ENCODE peak calls at places on chromosomes 11 and 22, in five cellular contexts. One of them, this sample, is unnamed.
A peak's percentile ranks its signal among the peaks of the same experiment; 100 is the strongest.

GRCh38 chr11:12480401-12480800 is 103.0 kb downstream of the PARVA start:
- DNase-seq in CD8-positive, alpha-beta memory T cell: no peak
- DNase-seq in spleen: no peak
- DNase-seq in adrenal gland: no peak
- DNase-seq in heart right ventricle: no peak
- DNase-seq in this sample: no peak

GRCh38 chr11:128896356-128896755 is 5.2 kb downstream of the KCNJ5 start:
- DNase-seq in CD8-positive, alpha-beta memory T cell: no peak
- DNase-seq in spleen: no peak
- DNase-seq in adrenal gland: no peak
- DNase-seq in heart right ventricle: no peak
- DNase-seq in this sample: no peak

GRCh38 chr22:49889071-49889470 is 29.2 kb downstream of the ALG12 start:
- DNase-seq in CD8-positive, alpha-beta memory T cell: no peak
- DNase-seq in spleen: no peak
- DNase-seq in adrenal gland: no peak
- DNase-seq in heart right ventricle: no peak
- DNase-seq in this sample: no peak

GRCh38 chr11:64951529-64951928 is 15.8 kb upstream of the GPHA2 start:
- DNase-seq in CD8-positive, alpha-beta memory T cell: no peak
- DNase-seq in spleen: no peak
- DNase-seq in adrenal gland: no peak
- DNase-seq in heart right ventricle: no peak
- DNase-seq in this sample: no peak

GRCh38 chr22:38872831-38873248 is 824 bp upstream of the CBX6 start:
- DNase-seq in CD8-positive, alpha-beta memory T cell: no peak
- DNase-seq in spleen: peak; percentile 87
- DNase-seq in adrenal gland: peak; percentile 68
- DNase-seq in heart right ventricle: peak; percentile 75
- DNase-seq in this sample: peak; percentile 14

GRCh38 chr22:45549739-45550138 is 47.1 kb downstream of the FBLN1 start:
- DNase-seq in CD8-positive, alpha-beta memory T cell: no peak
- DNase-seq in spleen: no peak
- DNase-seq in adrenal gland: no peak
- DNase-seq in heart right ventricle: no peak
- DNase-seq in this sample: no peak

GRCh38 chr11:65497141-65498041 is 1.5 kb upstream of the MALAT1 start:
- DNase-seq in CD8-positive, alpha-beta memory T cell: peak; percentile 97
- DNase-seq in spleen: peak; percentile 100
- DNase-seq in adrenal gland: peak; percentile 99
- DNase-seq in heart right ventricle: peak; percentile 99
- DNase-seq in this sample: peak; percentile 98

GRCh38 chr22:45709004-45709739 is 37.5 kb downstream of the ATXN10 start:
- DNase-seq in CD8-positive, alpha-beta memory T cell: no peak
- DNase-seq in spleen: no peak
- DNase-seq in adrenal gland: peak; percentile 54
- DNase-seq in heart right ventricle: no peak
- DNase-seq in this sample: no peak

GRCh38 chr11:11871991-11872401 is 30.2 kb downstream of the USP47 start:
- DNase-seq in CD8-positive, alpha-beta memory T cell: no peak
- DNase-seq in spleen: no peak
- DNase-seq in adrenal gland: no peak
- DNase-seq in heart right ventricle: no peak
- DNase-seq in this sample: no peak

GRCh38 chr11:78548911-78549572 is 25.6 kb downstream of the NARS2 start:
- DNase-seq in CD8-positive, alpha-beta memory T cell: no peak
- DNase-seq in spleen: no peak
- DNase-seq in adrenal gland: no peak
- DNase-seq in heart right ventricle: no peak
- DNase-seq in this sample: no peak

GRCh38 chr22:45807156-45807915 is 135.7 kb downstream of the ATXN10 start:
- DNase-seq in CD8-positive, alpha-beta memory T cell: no peak
- DNase-seq in spleen: no peak
- DNase-seq in adrenal gland: no peak
- DNase-seq in heart right ventricle: no peak
- DNase-seq in this sample: no peak

GRCh38 chr22:32847067-32847491 is 45.6 kb downstream of the TIMP3 start:
- DNase-seq in CD8-positive, alpha-beta memory T cell: no peak
- DNase-seq in spleen: no peak
- DNase-seq in adrenal gland: peak; percentile 48
- DNase-seq in heart right ventricle: peak; percentile 44
- DNase-seq in this sample: no peak

GRCh38 chr11:32176223-32176811 is 85.4 kb downstream of the RCN1 start:
- DNase-seq in CD8-positive, alpha-beta memory T cell: peak; percentile 67
- DNase-seq in spleen: no peak
- DNase-seq in adrenal gland: peak; percentile 85
- DNase-seq in heart right ventricle: peak; percentile 27
- DNase-seq in this sample: peak; percentile 74

GRCh38 chr22:39170825-39171622 is 18.5 kb upstream of the CBX7 start:
- DNase-seq in CD8-positive, alpha-beta memory T cell: peak; percentile 81
- DNase-seq in spleen: peak; percentile 97
- DNase-seq in adrenal gland: peak; percentile 84
- DNase-seq in heart right ventricle: peak; percentile 89
- DNase-seq in this sample: peak; percentile 89

GRCh38 chr11:72634472-72635095 is 39.6 kb downstream of the PDE2A start:
- DNase-seq in CD8-positive, alpha-beta memory T cell: no peak
- DNase-seq in spleen: peak; percentile 84
- DNase-seq in adrenal gland: peak; percentile 68
- DNase-seq in heart right ventricle: peak; percentile 55
- DNase-seq in this sample: no peak

GRCh38 chr22:46693634-46694422 is 44.2 kb downstream of the CERK start:
- DNase-seq in CD8-positive, alpha-beta memory T cell: no peak
- DNase-seq in spleen: no peak
- DNase-seq in adrenal gland: no peak
- DNase-seq in heart right ventricle: no peak
- DNase-seq in this sample: no peak

GRCh38 chr22:42939941-42940653 is 74.9 kb downstream of the PACSIN2 start:
- DNase-seq in CD8-positive, alpha-beta memory T cell: no peak
- DNase-seq in spleen: no peak
- DNase-seq in adrenal gland: peak; percentile 70
- DNase-seq in heart right ventricle: no peak
- DNase-seq in this sample: no peak

GRCh38 chr11:72058416-72059034 is 21.8 kb downstream of the NUMA1 start:
- DNase-seq in CD8-positive, alpha-beta memory T cell: no peak
- DNase-seq in spleen: no peak
- DNase-seq in adrenal gland: no peak
- DNase-seq in heart right ventricle: no peak
- DNase-seq in this sample: no peak

GRCh38 chr11:74018331-74019005 is 9.6 kb upstream of the UCP3 start:
- DNase-seq in CD8-positive, alpha-beta memory T cell: no peak
- DNase-seq in spleen: no peak
- DNase-seq in adrenal gland: peak; percentile 95
- DNase-seq in heart right ventricle: peak; percentile 89
- DNase-seq in this sample: no peak

GRCh38 chr11:2761131-2762030 is 61.6 kb upstream of the KCNQ1OT1 start:
- DNase-seq in CD8-positive, alpha-beta memory T cell: no peak
- DNase-seq in spleen: peak; percentile 67
- DNase-seq in adrenal gland: peak; percentile 2
- DNase-seq in heart right ventricle: no peak
- DNase-seq in this sample: no peak

GRCh38 chr11:110196884-110197420 is 99.5 kb downstream of the RDX start:
- DNase-seq in CD8-positive, alpha-beta memory T cell: no peak
- DNase-seq in spleen: no peak
- DNase-seq in adrenal gland: no peak
- DNase-seq in heart right ventricle: no peak
- DNase-seq in this sample: no peak

GRCh38 chr11:132260636-132261035 is 890.2 kb downstream of the NTM start:
- DNase-seq in CD8-positive, alpha-beta memory T cell: no peak
- DNase-seq in spleen: no peak
- DNase-seq in adrenal gland: no peak
- DNase-seq in heart right ventricle: no peak
- DNase-seq in this sample: no peak

GRCh38 chr11:105296806-105297205 is 157.2 kb upstream of the CARD18 start:
- DNase-seq in CD8-positive, alpha-beta memory T cell: no peak
- DNase-seq in spleen: no peak
- DNase-seq in adrenal gland: no peak
- DNase-seq in heart right ventricle: no peak
- DNase-seq in this sample: no peak

DNA sequence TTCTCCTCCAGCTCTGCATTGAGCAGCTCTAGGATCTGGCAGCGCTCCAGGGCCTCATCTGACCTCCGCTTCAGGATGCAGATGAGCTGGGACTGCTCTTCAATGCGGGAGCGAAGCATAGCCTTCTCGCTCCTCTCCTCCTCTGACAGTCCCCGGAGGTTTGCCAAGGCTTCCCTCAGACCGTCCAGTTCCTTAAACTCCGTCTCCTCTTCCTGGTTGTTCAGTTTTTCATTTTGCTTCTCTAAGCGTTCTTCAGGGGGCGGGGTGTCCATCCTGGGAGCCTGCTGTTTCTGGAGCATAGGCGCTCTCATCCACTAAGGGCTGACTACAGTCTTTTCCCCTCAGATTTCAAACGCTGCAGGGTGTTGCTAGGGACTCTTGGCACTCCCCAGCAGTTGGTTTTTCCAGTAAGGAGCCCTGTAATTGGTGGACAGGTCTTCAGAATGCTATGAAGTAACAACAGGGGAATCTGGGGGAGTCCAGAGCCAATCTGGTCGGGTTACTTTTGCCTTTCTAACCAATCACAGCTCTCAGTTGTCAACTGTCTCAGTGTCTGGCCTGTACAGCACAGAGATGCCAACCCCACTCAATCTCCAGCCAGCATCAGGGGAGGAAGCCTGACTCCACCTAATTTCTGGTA is at the start of gene CCDC89:
- DNase-seq in CD8-positive, alpha-beta memory T cell: no peak
- DNase-seq in spleen: peak; percentile 64
- DNase-seq in adrenal gland: peak; percentile 77
- DNase-seq in heart right ventricle: peak; percentile 78
- DNase-seq in this sample: no peak
- H3K4me1 ChIP-seq in CD8-positive, alpha-beta memory T cell: no peaks in the 10 kb centered on the region
- H3K4me1 ChIP-seq in spleen: peaks cover 3% of the 10 kb centered on the region
- H3K4me1 ChIP-seq in adrenal gland: no peaks in the 10 kb centered on the region
- H3K4me1 ChIP-seq in heart right ventricle: peaks cover 14% of the 10 kb centered on the region
- H3K4me1 ChIP-seq in this sample: peaks cover 12% of the 10 kb centered on the region

DNA sequence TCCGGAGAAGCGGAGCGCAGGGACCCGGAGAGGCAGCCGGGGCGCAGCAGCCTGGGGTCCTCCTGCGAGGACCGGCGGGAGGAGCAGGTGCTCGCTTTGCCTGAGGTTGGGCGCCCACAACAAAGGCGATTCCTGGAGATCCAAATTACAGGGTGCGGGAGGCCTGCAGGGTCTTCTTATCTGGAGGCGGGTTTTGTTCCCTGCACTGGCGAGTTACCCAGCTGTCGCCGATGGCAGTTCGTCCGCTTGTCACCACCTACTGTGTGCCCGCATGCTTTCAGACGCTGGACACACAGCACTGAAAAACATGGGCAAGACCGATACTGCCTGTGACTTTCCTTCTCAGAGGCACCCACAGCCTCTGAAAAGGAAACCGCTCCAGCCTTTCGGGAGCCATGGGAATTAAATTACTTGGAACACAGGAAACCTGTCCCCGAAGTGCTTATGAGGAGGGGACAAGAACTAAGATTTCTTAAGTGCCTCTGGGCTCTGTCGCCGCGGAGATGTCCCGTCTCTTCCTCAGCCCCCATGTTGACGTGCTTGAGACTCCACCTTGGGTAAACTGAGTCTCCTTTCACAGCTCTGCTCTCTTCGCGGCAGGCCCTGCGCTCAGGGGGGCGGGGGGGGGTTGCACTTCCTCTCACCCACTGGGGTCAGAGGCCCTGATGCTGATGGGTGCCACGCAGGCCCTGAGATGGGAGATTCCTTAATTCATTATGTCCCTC is 1.3 kb upstream of the ZFTA start:
- DNase-seq in CD8-positive, alpha-beta memory T cell: no peak
- DNase-seq in spleen: no peak
- DNase-seq in adrenal gland: no peak
- DNase-seq in heart right ventricle: peak; percentile 13
- DNase-seq in this sample: peak; percentile 1
- H3K27ac ChIP-seq in CD8-positive, alpha-beta memory T cell: no peak overlapping the region
- H3K27ac ChIP-seq in spleen: peak overlapping the region; percentile 4
- H3K27ac ChIP-seq in adrenal gland: no peak overlapping the region
- H3K27ac ChIP-seq in heart right ventricle: peak overlapping the region; percentile 80
- H3K27ac ChIP-seq in this sample: no peak overlapping the region

GRCh38 chr11:6596237-6596877 is 7.1 kb downstream of the RRP8 start:
- DNase-seq in CD8-positive, alpha-beta memory T cell: no peak
- DNase-seq in spleen: no peak
- DNase-seq in adrenal gland: no peak
- DNase-seq in heart right ventricle: no peak
- DNase-seq in this sample: no peak
- H3K4me1 ChIP-seq in CD8-positive, alpha-beta memory T cell: peaks cover under 1% of the 10 kb centered on the region
- H3K4me1 ChIP-seq in spleen: peaks cover 11% of the 10 kb centered on the region
- H3K4me1 ChIP-seq in adrenal gland: no peaks in the 10 kb centered on the region
- H3K4me1 ChIP-seq in heart right ventricle: peaks cover 77% of the 10 kb centered on the region
- H3K4me1 ChIP-seq in this sample: peaks cover 8% of the 10 kb centered on the region

GRCh38 chr11:14764213-14764898 is 120.8 kb downstream of the PDE3B start:
- DNase-seq in CD8-positive, alpha-beta memory T cell: no peak
- DNase-seq in spleen: no peak
- DNase-seq in adrenal gland: no peak
- DNase-seq in heart right ventricle: no peak
- DNase-seq in this sample: no peak
- H3K27ac ChIP-seq in CD8-positive, alpha-beta memory T cell: no peak overlapping the region
- H3K27ac ChIP-seq in spleen: no peak overlapping the region
- H3K27ac ChIP-seq in adrenal gland: no peak overlapping the region
- H3K27ac ChIP-seq in heart right ventricle: no peak overlapping the region
- H3K27ac ChIP-seq in this sample: peak overlapping the region; percentile 53

GRCh38 chr22:20863356-20863755 is 4.5 kb downstream of the SNAP29 start:
- DNase-seq in CD8-positive, alpha-beta memory T cell: no peak
- DNase-seq in spleen: no peak
- DNase-seq in adrenal gland: no peak
- DNase-seq in heart right ventricle: no peak
- DNase-seq in this sample: no peak
- H3K4me1 ChIP-seq in CD8-positive, alpha-beta memory T cell: peaks cover 57% of the 10 kb centered on the region
- H3K4me1 ChIP-seq in spleen: peaks cover 40% of the 10 kb centered on the region
- H3K4me1 ChIP-seq in adrenal gland: peaks cover 12% of the 10 kb centered on the region
- H3K4me1 ChIP-seq in heart right ventricle: peaks cover 43% of the 10 kb centered on the region
- H3K4me1 ChIP-seq in this sample: peaks cover 73% of the 10 kb centered on the region

DNA sequence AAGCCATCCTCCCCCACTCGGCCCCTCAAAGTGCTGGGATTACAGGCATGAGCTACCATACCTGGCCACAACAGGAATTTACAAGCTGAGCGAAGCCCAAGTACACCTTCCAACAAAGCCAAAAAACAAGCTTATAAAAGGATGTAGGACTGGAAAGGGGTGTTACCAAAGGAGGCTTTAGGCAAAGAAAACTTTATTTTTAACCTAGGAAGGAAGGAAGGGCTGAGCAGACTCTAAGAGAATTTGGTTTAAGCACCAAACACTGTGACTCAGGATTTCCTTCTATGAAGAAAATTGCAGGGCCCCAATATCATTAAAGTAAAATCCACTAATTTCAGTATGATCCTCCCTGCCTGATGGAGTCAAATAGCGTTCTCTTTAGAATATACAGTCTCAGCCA is 12.1 kb downstream of the DENND5A start:
- DNase-seq in CD8-positive, alpha-beta memory T cell: no peak
- DNase-seq in spleen: no peak
- DNase-seq in adrenal gland: no peak
- DNase-seq in heart right ventricle: no peak
- DNase-seq in this sample: no peak
- H3K27ac ChIP-seq in CD8-positive, alpha-beta memory T cell: no peak overlapping the region
- H3K27ac ChIP-seq in spleen: peak overlapping the region; percentile 41
- H3K27ac ChIP-seq in adrenal gland: no peak overlapping the region
- H3K27ac ChIP-seq in heart right ventricle: peak overlapping the region; percentile 83
- H3K27ac ChIP-seq in this sample: no peak overlapping the region